ENCODE peak calls at places on chromosomes 4 and X, in four cellular contexts. C, G, P and M are unnamed samples.

GRCh38 chrX:40544343-40545250 is 36.2 kb upstream of the ATP6AP2 start:
- DNase-seq in C (no peak), G (peak; percentile 86), P (peak; percentile 16), M (no peak)

GRCh38 chrX:144730486-144730885 is 516.8 kb upstream of the SPANXN1 start:
- DNase-seq in C (no peak), G (no peak), P (no peak), M (no peak)

GRCh38 chrX:1391707-1392375 is at the start of gene SLC25A6:
- DNase-seq in C (peak; percentile 97), G (peak; percentile 95), P (peak; percentile 92), M (peak; percentile 100)

GRCh38 chr4:16227462-16227868 is 1.2 kb upstream of the TAPT1 start:
- DNase-seq in C (no peak), G (no peak), P (peak; percentile 32), M (no peak)

GRCh38 chr4:5863461-5864113 is 29.3 kb downstream of the CRMP1 start:
- DNase-seq in C (no peak), G (no peak), P (no peak), M (no peak)

GRCh38 chrX:153924149-153924861 is 1.8 kb downstream of the ARHGAP4 start:
- DNase-seq in C (peak; percentile 60), G (peak; percentile 41), P (peak; percentile 58), M (no peak)

GRCh38 chrX:150324035-150324728 is 38.9 kb upstream of the MAMLD1 start:
- DNase-seq in C (peak; percentile 46), G (no peak), P (peak; percentile 4), M (no peak)

GRCh38 chr4:69836321-69836720 is 23.6 kb downstream of the SULT1E1 start:
- DNase-seq in C (no peak), G (no peak), P (no peak), M (no peak)

GRCh38 chr4:159856451-159856850 is 753.6 kb downstream of the RAPGEF2 start:
- DNase-seq in C (no peak), G (no peak), P (peak; percentile 4), M (no peak)

GRCh38 chrX:10006086-10006485 is 38.9 kb downstream of the CLDN34 start:
- DNase-seq in C (no peak), G (no peak), P (no peak), M (no peak)

GRCh38 chr4:152896819-152897218 is 39.3 kb upstream of the FHDC1 start:
- DNase-seq in C (no peak), G (no peak), P (no peak), M (no peak)

GRCh38 chrX:153722704-153723350 is 1.4 kb downstream of the BCAP31 start:
- DNase-seq in C (no peak), G (no peak), P (no peak), M (no peak)

GRCh38 chrX:119186763-119187162 is 49.3 kb upstream of the PGRMC1 start:
- DNase-seq in C (no peak), G (no peak), P (no peak), M (no peak)

GRCh38 chrX:16488959-16489358 is 161.0 kb upstream of the S100G start:
- DNase-seq in C (no peak), G (no peak), P (no peak), M (no peak)

GRCh38 chr4:921830-922331 is 10.2 kb downstream of the GAK start:
- DNase-seq in C (no peak), G (no peak), P (no peak), M (no peak)

GRCh38 chrX:40996886-40997530 is 88.2 kb upstream of the USP9X start:
- DNase-seq in C (peak; percentile 64), G (peak; percentile 62), P (peak; percentile 70), M (no peak)

GRCh38 chr4:183356173-183356825 is 34.1 kb upstream of the CLDN24 start:
- DNase-seq in C (no peak), G (no peak), P (no peak), M (no peak)
- TF ChIP-seq ELF4 in C (no peak), G (no peak), P (no peak), M (no peak)

GRCh38 chr4:10160280-10160856 is 43.8 kb upstream of the WDR1 start:
- DNase-seq in C (no peak), G (peak; percentile 51), P (peak; percentile 18), M (no peak)
- TF ChIP-seq ELF4 in C (no peak), G (no peak), P (no peak), M (no peak)

GRCh38 chr4:72365981-72366380 is 203.0 kb downstream of the ADAMTS3 start:
- DNase-seq in C (no peak), G (no peak), P (no peak), M (no peak)

GRCh38 chr4:72360075-72360474 is 208.9 kb downstream of the ADAMTS3 start:
- DNase-seq in C (no peak), G (peak; percentile 21), P (no peak), M (no peak)

GRCh38 chr4:72366601-72367000 is 202.4 kb downstream of the ADAMTS3 start:
- DNase-seq in C (no peak), G (no peak), P (no peak), M (no peak)

DNA sequence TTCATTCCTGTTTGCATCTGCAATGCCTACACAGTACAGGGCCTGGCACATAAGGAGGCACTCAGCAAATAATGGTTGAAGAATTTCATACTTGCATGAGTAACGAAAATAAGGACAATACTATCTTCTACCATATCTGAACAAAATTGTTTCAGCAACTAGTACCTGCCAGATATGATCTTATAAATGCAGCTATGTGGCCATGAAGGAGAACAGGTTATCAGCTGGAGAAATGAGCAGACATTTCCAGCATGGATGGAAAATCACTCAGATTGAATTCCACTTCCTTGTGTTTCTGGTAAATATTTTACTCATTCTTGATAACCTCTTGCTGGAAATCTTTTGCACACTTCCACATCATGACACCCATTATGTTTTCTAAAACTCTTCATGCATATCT is 204.0 kb downstream of the ADAMTS3 start:
- DNase-seq in C (no peak), G (no peak), P (no peak), M (no peak)
- TF ChIP-seq ELF4 in C (no peak), G (no peak), P (no peak), M (no peak)

DNA sequence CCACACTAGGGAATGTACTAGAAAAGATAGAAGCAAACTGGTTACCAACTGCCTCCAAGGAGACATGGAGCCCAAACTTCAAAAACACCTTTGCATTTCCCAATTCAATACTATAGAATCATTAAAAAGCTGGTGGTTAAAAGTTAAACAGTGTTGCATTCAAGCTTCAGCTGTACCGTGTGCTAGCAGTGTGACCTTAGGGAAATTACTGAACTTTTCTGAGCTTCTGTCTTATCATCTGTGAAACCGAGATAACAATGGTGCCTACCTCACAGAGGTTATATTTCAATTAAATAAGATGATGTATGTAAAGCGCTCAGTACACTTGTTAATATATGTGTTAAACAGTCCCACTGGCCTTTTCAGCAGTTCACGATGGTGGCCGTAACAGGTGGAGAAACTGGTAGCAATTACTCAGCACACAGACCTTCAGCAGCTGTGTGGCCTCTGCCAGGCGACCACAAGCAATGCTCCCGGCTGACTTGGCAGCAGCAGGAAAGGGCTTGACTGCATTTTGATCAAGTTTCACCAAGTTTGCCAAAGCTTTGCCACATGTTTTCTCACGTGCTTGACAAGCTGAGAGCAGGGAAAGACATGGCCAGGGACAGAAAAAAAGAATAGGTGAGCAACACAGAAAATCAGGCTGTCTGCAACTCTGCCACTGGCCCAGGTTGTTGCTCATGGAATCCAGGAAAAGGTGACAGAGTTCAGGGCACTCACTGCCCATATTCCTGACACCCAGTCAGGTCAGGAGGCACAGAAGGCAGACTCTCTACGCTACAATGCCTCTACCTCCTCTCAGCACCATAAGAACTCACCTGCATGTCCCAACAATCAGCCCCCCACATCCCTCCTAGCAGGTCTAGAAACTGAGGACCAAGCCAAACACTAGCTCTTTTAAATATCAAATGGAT is 72.1 kb downstream of the PARM1 start:
- DNase-seq in C (no peak), G (no peak), P (no peak), M (no peak)
- TF ChIP-seq ELF4 in C (no peak), G (no peak), P (no peak), M (no peak)

DNA sequence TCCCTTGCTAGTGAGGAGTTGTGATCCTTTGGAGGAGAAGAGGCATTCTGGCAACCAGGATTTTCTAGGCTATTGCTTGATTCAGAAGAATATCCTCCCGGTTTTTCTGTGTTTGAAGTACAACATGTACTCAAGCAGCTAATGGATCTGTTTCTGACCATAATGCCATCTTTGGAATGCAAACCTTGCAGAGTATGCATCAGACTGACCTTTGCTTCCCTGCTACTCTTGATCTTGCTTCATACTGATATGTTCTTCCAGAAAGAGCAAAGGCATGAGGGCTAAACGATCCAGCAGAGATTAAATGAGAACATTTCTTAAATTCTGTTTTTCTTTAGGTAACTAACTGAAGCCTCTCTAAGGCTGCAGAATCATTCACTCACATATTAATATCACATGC is 265.4 kb upstream of the SLC7A11 start:
- DNase-seq in C (no peak), G (no peak), P (no peak), M (no peak)
- TF ChIP-seq ELF4 in C (no peak), G (no peak), P (no peak), M (no peak)

DNA sequence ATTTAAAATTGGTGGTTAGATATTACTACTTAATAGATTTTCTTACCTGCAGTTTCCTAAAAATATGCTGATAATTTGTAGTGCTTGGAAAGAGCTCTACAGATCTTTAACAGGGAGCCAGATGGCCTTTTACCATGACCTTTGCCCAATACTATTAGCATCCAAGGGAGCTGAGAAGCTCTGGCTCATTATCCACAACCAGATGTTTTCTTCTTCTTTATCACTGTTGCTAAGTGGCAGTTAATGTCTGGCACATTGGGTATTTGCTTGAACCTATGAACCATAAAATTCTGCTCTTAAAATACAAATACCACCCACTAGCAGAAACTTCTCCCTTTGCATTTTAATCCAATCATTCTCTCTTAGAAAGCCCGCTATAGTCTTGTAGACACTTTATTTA is 1480.3 kb downstream of the C4orf33 start:
- DNase-seq in C (no peak), G (no peak), P (no peak), M (no peak)
- TF ChIP-seq ELF4 in C (no peak), G (no peak), P (no peak), M (no peak)

GRCh38 chr4:85474818-85475630 is at the start of gene ARHGAP24:
- DNase-seq in C (peak; percentile 81), G (peak; percentile 64), P (peak; percentile 95), M (peak; percentile 87)

GRCh38 chr4:85477538-85477937 is 2.6 kb downstream of the ARHGAP24 start:
- DNase-seq in C (no peak), G (no peak), P (no peak), M (no peak)

GRCh38 chr4:85474356-85474755 is 594 bp upstream of the ARHGAP24 start:
- DNase-seq in C (no peak), G (no peak), P (no peak), M (no peak)

GRCh38 chr4:85478576-85478975 is 3.6 kb downstream of the ARHGAP24 start:
- DNase-seq in C (no peak), G (no peak), P (no peak), M (no peak)

DNA sequence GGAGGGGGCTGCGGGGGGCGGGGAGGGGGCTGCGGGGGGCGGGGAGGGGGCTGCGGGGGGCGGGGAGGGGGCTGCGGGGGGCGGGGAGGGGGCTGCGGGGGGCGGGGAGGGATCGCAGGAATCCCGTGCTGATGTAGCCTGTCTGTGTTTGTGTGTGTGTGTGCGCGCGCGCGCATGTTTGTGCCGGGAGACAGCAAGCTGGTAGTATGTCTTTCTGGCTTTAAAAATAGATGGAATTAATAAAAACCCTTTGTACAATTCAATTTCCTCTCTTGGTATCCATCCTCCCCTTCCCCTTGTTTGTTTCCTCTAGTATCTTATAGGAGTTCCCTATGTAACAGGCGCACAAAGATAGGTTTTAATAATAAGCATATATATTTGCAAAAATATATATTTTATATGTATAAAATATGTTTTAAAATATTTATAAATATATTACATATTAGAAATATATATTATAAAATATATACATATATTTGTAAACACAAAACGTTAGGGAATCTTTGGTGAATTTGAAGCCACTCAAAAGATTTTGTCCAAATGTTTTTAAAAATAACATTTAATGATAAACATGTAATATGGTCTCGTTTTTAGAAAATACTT is 782 bp downstream of the ARHGAP24 start:
- DNase-seq in C (no peak), G (no peak), P (no peak), M (no peak)
- TF ChIP-seq ELF4 in C (no peak), G (no peak), P (no peak), M (no peak)